ENCODE peak calls at places on chromosomes 1 and 21, in five cellular contexts. U, I, J, G and Y are unnamed samples.

GRCh38 chr1:211183924-211184323 is 50.0 kb upstream of the KCNH1 start:
- DNase-seq in I (no peak), J (no peak), U (no peak), G (no peak), Y (no peak)

GRCh38 chr1:32192220-32192948 is 8.0 kb upstream of the CCDC28B start:
- DNase-seq in J (no peak), U (no peak), I (no peak), G (no peak), Y (no peak)

GRCh38 chr1:207672525-207673130 is 27.7 kb downstream of the CR1L start:
- DNase-seq in J (peak), I (peak), U (peak), G (peak), Y (peak)

GRCh38 chr1:43232071-43232470 is 37.7 kb upstream of the TMEM125 start:
- DNase-seq in I (no peak), U (peak), J (no peak), G (no peak), Y (peak)

GRCh38 chr21:37076087-37076486 is 3.0 kb downstream of the TTC3 start:
- DNase-seq in J (no peak), U (no peak), I (no peak), G (no peak), Y (no peak)

GRCh38 chr1:201589186-201589585 is 50.3 kb downstream of the NAV1 start:
- DNase-seq in G (no peak), U (no peak), J (no peak), I (no peak), Y (no peak)

GRCh38 chr1:47927165-47927564 is 70.0 kb downstream of the TRABD2B start:
- DNase-seq in J (no peak), G (no peak), I (no peak), U (no peak), Y (no peak)

GRCh38 chr1:4086921-4087320 is 186.8 kb upstream of the C1orf174 start:
- DNase-seq in U (no peak), G (no peak), I (no peak), J (no peak), Y (no peak)

GRCh38 chr1:203214889-203215288 is 14.6 kb downstream of the CHIT1 start:
- DNase-seq in G (no peak), I (no peak), J (no peak), U (no peak), Y (no peak)

GRCh38 chr1:28322209-28322608 is 6.6 kb upstream of the MED18 start:
- DNase-seq in U (no peak), G (no peak), I (no peak), J (no peak), Y (no peak)
- H3K18ac ChIP-seq in U (no peak), G (no peak), I (no peak), J (no peak), Y (no peak)

GRCh38 chr1:94095112-94095637 is 25.8 kb downstream of the ABCA4 start:
- DNase-seq in U (peak), G (no peak), J (no peak), I (no peak), Y (no peak)
- H3K18ac ChIP-seq in U (peak), G (no peak), J (peak), I (no peak), Y (peak)

DNA sequence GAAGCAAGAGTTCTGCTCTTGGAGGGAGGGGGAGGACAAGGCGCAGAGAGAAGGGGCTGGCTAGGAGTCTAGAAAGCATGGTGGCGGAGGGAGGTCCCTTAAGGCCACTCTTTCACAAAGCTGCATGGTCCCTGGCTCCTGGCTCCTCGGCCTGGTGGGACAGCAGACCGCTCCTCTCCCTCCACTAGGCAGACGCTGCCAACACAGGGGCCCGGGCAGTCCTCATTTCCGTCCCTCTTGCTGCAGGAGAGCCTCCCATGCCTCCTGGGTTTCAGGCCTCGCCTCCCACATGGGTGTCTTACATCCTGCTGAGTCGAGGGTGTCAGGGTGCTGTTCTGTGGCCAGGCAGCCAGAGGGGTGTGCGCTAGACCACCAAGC is 108.0 kb downstream of the CASZ1 start:
- DNase-seq in U (no peak), J (no peak), I (no peak), G (no peak), Y (no peak)
- H3K18ac ChIP-seq in U (no peak), J (peak), I (no peak), G (no peak), Y (no peak)

DNA sequence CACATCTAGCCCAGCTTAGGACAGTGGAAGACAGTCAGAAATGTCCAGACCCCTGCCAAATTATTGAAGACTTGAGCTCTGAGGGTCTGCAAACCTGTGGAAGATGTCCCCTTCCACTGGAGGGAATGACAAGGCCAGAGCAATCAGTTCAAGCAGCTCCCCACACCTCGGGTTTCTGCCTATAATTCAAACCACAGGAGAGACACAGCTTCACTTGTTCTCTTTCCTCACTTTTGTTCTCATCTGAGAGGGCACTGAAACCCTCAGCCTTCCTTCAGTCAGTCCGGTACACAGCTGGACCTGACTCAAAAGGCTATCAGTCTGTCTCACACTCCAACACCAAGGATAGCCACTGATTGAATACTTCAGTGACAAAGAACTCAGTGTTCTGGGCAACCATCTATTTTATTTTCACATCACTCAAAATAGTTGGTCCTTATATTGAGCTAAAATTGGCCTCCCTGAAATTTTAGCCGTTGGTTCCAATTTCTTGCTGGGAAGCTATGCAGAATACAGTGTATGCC is 70.1 kb downstream of the TENT5C start:
- DNase-seq in I (no peak), J (no peak), G (no peak), U (no peak), Y (no peak)
- H3K18ac ChIP-seq in I (no peak), J (no peak), G (no peak), U (no peak), Y (no peak)

GRCh38 chr21:38965241-38965640 is 159.5 kb downstream of the ETS2 start:
- DNase-seq in I (no peak), J (no peak), U (peak), G (no peak), Y (no peak)
- H3K18ac ChIP-seq in I (no peak), J (no peak), U (peak), G (no peak), Y (no peak)

GRCh38 chr1:151860504-151861187 is 7.1 kb upstream of the THEM5 start:
- DNase-seq in U (no peak), I (peak), G (peak), J (no peak), Y (peak)
- H3K18ac ChIP-seq in U (no peak), I (no peak), G (peak), J (peak), Y (no peak)